ENCODE peak calls at places on chromosomes 4 and X, in nine cellular contexts. H is ovary; U is H1; F is brain microvascular endothelial cell; L is NB4; Q is neural crest cell; A is GM23338; S is CD8-positive, alpha-beta T cell; I is CD4-positive, alpha-beta T cell. M is an unnamed sample.

GRCh38 chr4:139973611-139974010 is 180.4 kb downstream of the MAML3 start:
- DNase-seq in I (no peak), S (no peak), H (no peak), Q (no peak), A (no peak), U (no peak), F (no peak), L (no peak), M (no peak)

GRCh38 chr4:10437735-10438134 is 19.5 kb downstream of the ZNF518B start:
- DNase-seq in Q (no peak), L (no peak), S (no peak), A (no peak), F (no peak), H (no peak), U (no peak), I (no peak), M (no peak)

GRCh38 chrX:11543249-11543648 is 122.5 kb downstream of the ARHGAP6 start:
- DNase-seq in S (no peak), Q (no peak), F (no peak), H (no peak), L (peak), A (no peak), I (no peak), U (no peak), M (no peak)

GRCh38 chr4:21184788-21185187 is 484.5 kb downstream of the PACRGL start:
- DNase-seq in F (no peak), Q (no peak), H (no peak), I (no peak), S (no peak), U (no peak), A (peak), L (no peak), M (no peak)

GRCh38 chrX:154369453-154370299 is 4.8 kb downstream of the FLNA start:
- DNase-seq in S (peak), L (peak), Q (peak), I (peak), F (peak), U (no peak), H (peak), A (peak), M (peak)

GRCh38 chr4:84573738-84574720 is 8.9 kb upstream of the CDS1 start:
- DNase-seq in U (no peak), I (no peak), H (no peak), S (no peak), F (peak), A (no peak), L (peak), Q (no peak), M (no peak)

GRCh38 chr4:100898844-100899243 is 381.0 kb upstream of the EMCN start:
- DNase-seq in L (no peak), S (no peak), H (no peak), U (no peak), Q (no peak), A (no peak), I (no peak), F (no peak), M (no peak)

GRCh38 chrX:39162322-39162721 is 361.1 kb downstream of the MID1IP1 start:
- DNase-seq in F (no peak), Q (peak), L (no peak), U (no peak), H (peak), I (peak), S (peak), A (peak), M (no peak)

GRCh38 chrX:9318213-9318612 is 146.6 kb upstream of the TBL1X start:
- DNase-seq in A (no peak), F (no peak), H (no peak), S (peak), I (no peak), Q (no peak), U (no peak), L (peak), M (no peak)

GRCh38 chr4:7549866-7550265 is 115.1 kb upstream of the PSAPL1 start:
- DNase-seq in U (no peak), L (no peak), S (no peak), Q (no peak), I (no peak), A (no peak), H (no peak), F (no peak), M (no peak)

GRCh38 chr4:15035152-15035551 is 32.9 kb downstream of the CPEB2 start:
- DNase-seq in S (no peak), I (no peak), L (no peak), A (no peak), Q (no peak), U (no peak), H (no peak), F (peak), M (peak)

GRCh38 chrX:5746231-5746630 is 482.4 kb downstream of the NLGN4X start:
- DNase-seq in U (no peak), S (no peak), I (no peak), F (no peak), Q (no peak), H (no peak), L (no peak), A (no peak), M (no peak)

GRCh38 chrX:41086627-41086932 is 1.3 kb downstream of the USP9X start:
- DNase-seq in I (no peak), L (peak), H (no peak), Q (no peak), S (no peak), U (no peak), F (no peak), A (no peak), M (peak)

GRCh38 chrX:100413231-100413630 is 3.2 kb upstream of the PCDH19 start:
- DNase-seq in H (peak), U (no peak), A (peak), F (peak), I (peak), Q (peak), L (peak), S (no peak), M (peak)

GRCh38 chrX:122583526-122583925 is 600.6 kb upstream of the GRIA3 start:
- DNase-seq in A (no peak), I (no peak), Q (no peak), S (no peak), H (no peak), F (no peak), U (no peak), L (no peak), M (no peak)

GRCh38 chrX:55357236-55357635 is 92.5 kb upstream of the PAGE3 start:
- DNase-seq in Q (no peak), U (no peak), I (no peak), F (no peak), L (no peak), H (no peak), S (no peak), A (no peak), M (no peak)

GRCh38 chrX:115177941-115178340 is 11.3 kb upstream of the RBMXL3 start:
- DNase-seq in Q (no peak), A (no peak), L (no peak), I (no peak), U (no peak), F (no peak), H (no peak), S (no peak), M (no peak)

GRCh38 chrX:54534271-54534670 is 4.3 kb downstream of the GNL3L start:
- DNase-seq in H (no peak), F (no peak), S (no peak), A (no peak), I (no peak), L (no peak), U (no peak), Q (no peak), M (no peak)

GRCh38 chr4:13007802-13008201 is 476.3 kb downstream of the RAB28 start:
- DNase-seq in F (no peak), Q (no peak), H (no peak), I (no peak), U (no peak), L (no peak), A (no peak), S (no peak), M (no peak)

GRCh38 chr4:7282094-7282370 is 89.7 kb downstream of the SORCS2 start:
- DNase-seq in Q (no peak), H (no peak), I (no peak), F (no peak), U (no peak), L (no peak), S (no peak), A (no peak), M (no peak)

GRCh38 chr4:13980317-13980716 is 352.8 kb upstream of the BOD1L1 start:
- DNase-seq in F (peak), A (no peak), S (no peak), U (no peak), L (peak), Q (no peak), I (no peak), H (no peak), M (peak)

GRCh38 chr4:5827108-5828004 is 65.5 kb downstream of the CRMP1 start:
- DNase-seq in S (no peak), H (no peak), U (no peak), L (peak), F (peak), I (no peak), Q (no peak), A (no peak), M (no peak)

GRCh38 chr4:173899813-173900212 is 369.8 kb upstream of the HAND2 start:
- DNase-seq in F (no peak), U (no peak), A (no peak), H (no peak), Q (no peak), I (no peak), S (no peak), L (no peak), M (no peak)

GRCh38 chr4:21768349-21769310 is 179.9 kb downstream of the KCNIP4 start:
- DNase-seq in S (no peak), I (no peak), U (no peak), F (peak), Q (peak), L (peak), H (no peak), A (peak), M (peak)

GRCh38 chrX:7062276-7062675 is 85.2 kb upstream of the STS start:
- DNase-seq in H (no peak), F (peak), U (no peak), I (no peak), L (no peak), A (no peak), Q (no peak), S (no peak), M (no peak)

GRCh38 chrX:40864972-40865371 is 129.6 kb upstream of the MED14 start:
- DNase-seq in L (no peak), S (no peak), A (no peak), F (peak), I (no peak), H (no peak), Q (no peak), U (no peak), M (peak)

GRCh38 chrX:38632516-38632915 is 71.2 kb downstream of the TSPAN7 start:
- DNase-seq in Q (no peak), H (no peak), A (no peak), F (no peak), L (no peak), U (no peak), I (no peak), S (no peak), M (no peak)

GRCh38 chr4:25092139-25092538 is 61.4 kb upstream of the LGI2 start:
- DNase-seq in L (no peak), Q (no peak), F (no peak), U (no peak), A (peak), S (no peak), I (no peak), H (no peak), M (no peak)

GRCh38 chr4:48944659-48945290 is 38.2 kb upstream of the OCIAD2 start:
- DNase-seq in F (no peak), I (peak), Q (peak), L (peak), A (peak), U (no peak), H (no peak), S (peak), M (no peak)

GRCh38 chrX:24190500-24191156 is 41.1 kb downstream of the ZFX start:
- DNase-seq in F (no peak), I (no peak), S (no peak), L (no peak), Q (no peak), U (no peak), H (no peak), A (no peak), M (peak)

GRCh38 chr4:7973545-7973981 is 33.9 kb upstream of the AFAP1 start:
- DNase-seq in H (no peak), Q (no peak), U (no peak), I (no peak), L (no peak), F (peak), A (no peak), S (no peak), M (peak)

GRCh38 chr4:244471-244870 is 60.8 kb downstream of the ZNF732 start:
- DNase-seq in U (peak), H (no peak), S (peak), Q (peak), I (peak), A (peak), L (peak), F (peak), M (peak)

GRCh38 chr4:106340774-106341173 is 24.4 kb downstream of the AIMP1 start:
- DNase-seq in I (no peak), F (no peak), H (no peak), Q (no peak), L (no peak), S (no peak), A (no peak), U (no peak), M (no peak)

GRCh38 chr4:71772592-71772991 is 11.3 kb downstream of the GC start:
- DNase-seq in H (no peak), F (no peak), A (peak), U (no peak), I (no peak), Q (no peak), S (no peak), L (no peak), M (no peak)
- TF ChIP-seq CTCF in H (no peak), F (no peak), A (peak), U (no peak), I (no peak), Q (no peak), S (no peak), L (no peak), M (no peak)

DNA sequence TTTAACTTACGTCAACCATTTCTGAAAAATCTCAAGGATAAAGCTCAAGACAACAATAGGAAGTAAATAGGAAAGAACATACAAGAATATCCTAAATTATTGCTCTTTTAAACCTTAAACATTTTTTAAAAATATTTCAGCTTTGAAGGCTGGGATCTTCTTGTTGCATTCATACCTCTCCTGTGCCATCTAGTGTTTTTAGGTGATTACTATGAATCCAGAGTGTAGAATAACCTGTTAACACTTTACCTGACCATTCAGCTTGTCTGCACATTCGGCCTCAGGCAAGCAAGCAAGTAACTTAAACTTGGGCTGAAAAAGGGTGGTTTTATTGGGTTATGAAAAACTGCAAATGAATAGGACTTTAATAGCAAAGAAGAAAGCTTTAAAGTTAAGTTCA is 507.8 kb upstream of the INTU start:
- DNase-seq in L (no peak), H (no peak), U (no peak), I (no peak), F (no peak), A (peak), S (no peak), Q (no peak), M (peak)
- TF ChIP-seq CTCF in L (no peak), H (no peak), U (no peak), I (no peak), F (peak), A (peak), S (no peak), Q (peak), M (peak)

DNA sequence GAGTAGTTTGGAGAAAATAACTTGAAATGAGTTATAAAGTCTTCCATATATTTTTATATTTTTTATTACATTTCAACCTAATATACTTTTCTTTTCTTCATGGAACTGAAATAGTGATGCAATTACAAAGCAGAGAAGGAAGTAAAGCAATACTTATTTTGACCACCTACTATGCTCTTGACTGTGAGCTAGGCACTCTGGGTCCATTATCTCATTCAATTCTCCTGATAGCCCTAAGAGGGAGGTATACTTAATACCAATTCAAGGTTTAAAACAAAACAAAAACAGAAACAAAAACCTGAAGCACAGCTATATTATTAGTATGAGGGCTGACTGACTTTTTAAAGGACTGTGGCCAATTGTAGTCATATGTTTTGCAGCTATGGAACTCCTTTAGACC is 193.5 kb downstream of the MAD2L1 start:
- DNase-seq in A (peak), L (no peak), H (no peak), U (no peak), S (no peak), I (no peak), Q (no peak), F (no peak), M (no peak)
- TF ChIP-seq CTCF in A (peak), L (no peak), H (no peak), U (no peak), S (no peak), I (no peak), Q (no peak), F (no peak), M (no peak)

GRCh38 chr4:111798840-111799239 is 346.4 kb upstream of the FAM241A start:
- DNase-seq in Q (no peak), H (no peak), S (no peak), A (peak), U (no peak), I (no peak), L (no peak), F (no peak), M (no peak)
- TF ChIP-seq CTCF in Q (peak), H (no peak), S (no peak), A (peak), U (no peak), I (no peak), L (peak), F (peak), M (peak)

GRCh38 chr4:74038161-74039064 is at the start of gene CXCL3:
- DNase-seq in F (peak), L (peak), A (peak), Q (peak), S (peak), I (peak), U (no peak), H (peak), M (no peak)
- TF ChIP-seq CTCF in F (peak), L (no peak), A (peak), Q (peak), S (no peak), I (no peak), U (peak), H (no peak), M (peak)

GRCh38 chr4:171924761-171925376 is 111.7 kb downstream of the GALNTL6 start:
- DNase-seq in F (no peak), I (no peak), A (peak), L (no peak), S (no peak), U (no peak), H (no peak), Q (no peak), M (no peak)

GRCh38 chr4:171929477-171929876 is 116.3 kb downstream of the GALNTL6 start:
- DNase-seq in Q (no peak), A (no peak), S (no peak), L (no peak), F (no peak), I (no peak), H (no peak), U (no peak), M (no peak)

GRCh38 chr4:171932238-171932637 is 119.0 kb downstream of the GALNTL6 start:
- DNase-seq in L (no peak), S (no peak), F (no peak), Q (no peak), A (no peak), U (no peak), H (no peak), I (no peak), M (no peak)

GRCh38 chr4:171929907-171930306 is 116.7 kb downstream of the GALNTL6 start:
- DNase-seq in L (no peak), Q (no peak), F (no peak), A (no peak), S (no peak), H (no peak), U (no peak), I (no peak), M (no peak)

DNA sequence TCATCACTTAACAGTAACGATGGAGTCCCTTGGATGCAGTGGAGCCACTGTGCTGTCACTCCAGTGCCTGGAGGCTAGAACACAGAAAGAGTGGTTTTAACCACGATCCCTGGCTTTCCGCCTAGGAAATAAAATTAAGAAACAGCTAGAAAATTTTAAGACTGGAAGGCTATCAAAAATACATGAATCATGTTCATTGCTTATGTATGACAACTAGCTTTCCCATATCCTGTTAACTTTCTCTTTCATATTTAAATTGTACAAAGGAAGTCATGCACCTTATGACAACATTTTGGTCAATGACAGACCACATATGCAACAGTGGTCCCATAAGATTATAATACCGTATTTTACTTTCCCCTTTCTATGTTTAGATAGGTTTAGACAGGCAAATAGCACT is 115.1 kb downstream of the GALNTL6 start:
- DNase-seq in U (no peak), L (no peak), F (no peak), I (no peak), Q (no peak), H (no peak), S (no peak), A (no peak), M (no peak)
- TF ChIP-seq CTCF in U (no peak), L (no peak), F (no peak), I (no peak), Q (no peak), H (no peak), S (no peak), A (no peak), M (no peak)